ENCODE peak calls at places on chromosomes 16 and 17, in seven cellular contexts. K is tibial nerve, W is A549, H is transverse colon, M is heart left ventricle, R is Peyer's patch, D is ovary. T is an unnamed sample.

GRCh38 chr16:17828012-17828411 is 357.3 kb upstream of the XYLT1 start:
- DNase-seq in K (no peak), W (peak; percentile 13), H (no peak), M (no peak), R (no peak), D (no peak), T (no peak)

GRCh38 chr17:9470171-9470570 is 105.4 kb downstream of the STX8 start:
- DNase-seq in K (no peak), W (no peak), H (no peak), M (no peak), R (no peak), D (no peak), T (no peak)

GRCh38 chr17:81514735-81515529 is 2.3 kb upstream of the ACTG1 start:
- DNase-seq in K (peak; percentile 72), W (peak; percentile 86), H (peak; percentile 90), M (peak; percentile 88), R (peak; percentile 79), D (peak; percentile 83), T (peak; percentile 82)

GRCh38 chr16:563072-563644 is 3.0 kb downstream of the PRR35 start:
- DNase-seq in K (no peak), W (no peak), H (no peak), M (no peak), R (no peak), D (no peak), T (no peak)

GRCh38 chr16:47928008-47928407 is 227.8 kb downstream of the ABCC12 start:
- DNase-seq in K (no peak), W (peak; percentile 45), H (no peak), M (no peak), R (no peak), D (no peak), T (no peak)

GRCh38 chr16:87226926-87227650 is 90.1 kb downstream of the C16orf95 start:
- DNase-seq in K (no peak), W (no peak), H (no peak), M (no peak), R (no peak), D (no peak), T (no peak)

GRCh38 chr16:81515281-81515680 is 70.7 kb downstream of the CMIP start:
- DNase-seq in K (no peak), W (no peak), H (no peak), M (no peak), R (no peak), D (no peak), T (peak; percentile 70)

GRCh38 chr16:70294385-70295029 is 4.5 kb upstream of the DDX19B start:
- DNase-seq in K (no peak), W (no peak), H (no peak), M (no peak), R (no peak), D (no peak), T (no peak)

GRCh38 chr17:28748852-28749515 is 5.2 kb downstream of the TRAF4 start:
- DNase-seq in K (no peak), W (peak; percentile 41), H (no peak), M (no peak), R (no peak), D (peak; percentile 32), T (no peak)

GRCh38 chr16:79698341-79698753 is 97.8 kb upstream of the MAF start:
- DNase-seq in K (no peak), W (no peak), H (no peak), M (peak; percentile 65), R (no peak), D (no peak), T (no peak)

GRCh38 chr17:35010093-35010492 is 29.8 kb downstream of the LIG3 start:
- DNase-seq in K (no peak), W (no peak), H (no peak), M (no peak), R (no peak), D (no peak), T (no peak)

DNA sequence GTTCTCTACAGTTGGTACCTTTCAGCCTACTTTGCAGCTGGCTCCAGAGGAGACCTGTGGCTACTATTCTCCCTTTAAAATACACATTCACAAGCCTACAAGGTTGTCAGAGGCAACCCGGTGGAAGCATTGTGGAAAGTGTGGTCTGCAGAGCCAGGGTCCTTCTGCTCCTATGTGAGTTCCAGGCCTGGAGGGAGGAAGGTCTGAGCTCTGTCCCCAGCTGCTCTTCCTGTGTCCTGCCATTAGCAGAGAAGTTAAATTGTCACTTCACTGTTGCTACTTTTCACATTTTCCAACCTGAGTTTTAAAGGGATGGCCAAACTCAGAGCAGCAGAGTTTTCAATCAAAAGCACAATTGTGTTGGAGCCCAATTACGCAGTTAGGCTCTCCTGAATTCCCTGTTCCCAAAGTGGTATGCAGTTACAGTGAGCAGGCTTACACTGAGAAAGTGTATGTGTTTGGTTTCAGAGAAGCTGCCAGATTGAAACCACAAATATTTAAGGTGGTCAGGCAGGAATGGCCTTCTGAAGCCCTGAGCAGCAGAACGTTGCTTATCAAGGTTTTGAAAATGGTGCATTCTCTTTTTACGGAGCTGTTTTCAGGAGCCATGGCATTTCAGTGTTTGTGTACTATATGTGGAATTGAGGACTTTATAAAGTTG is 25.0 kb downstream of the MAP3K3 start:
- DNase-seq in K (no peak), W (no peak), H (no peak), M (no peak), R (no peak), D (no peak), T (no peak)
- TF ChIP-seq POLR2A in K (no peak), W (no peak), H (no peak), M (no peak), R (no peak), D (no peak), T (no peak)

DNA sequence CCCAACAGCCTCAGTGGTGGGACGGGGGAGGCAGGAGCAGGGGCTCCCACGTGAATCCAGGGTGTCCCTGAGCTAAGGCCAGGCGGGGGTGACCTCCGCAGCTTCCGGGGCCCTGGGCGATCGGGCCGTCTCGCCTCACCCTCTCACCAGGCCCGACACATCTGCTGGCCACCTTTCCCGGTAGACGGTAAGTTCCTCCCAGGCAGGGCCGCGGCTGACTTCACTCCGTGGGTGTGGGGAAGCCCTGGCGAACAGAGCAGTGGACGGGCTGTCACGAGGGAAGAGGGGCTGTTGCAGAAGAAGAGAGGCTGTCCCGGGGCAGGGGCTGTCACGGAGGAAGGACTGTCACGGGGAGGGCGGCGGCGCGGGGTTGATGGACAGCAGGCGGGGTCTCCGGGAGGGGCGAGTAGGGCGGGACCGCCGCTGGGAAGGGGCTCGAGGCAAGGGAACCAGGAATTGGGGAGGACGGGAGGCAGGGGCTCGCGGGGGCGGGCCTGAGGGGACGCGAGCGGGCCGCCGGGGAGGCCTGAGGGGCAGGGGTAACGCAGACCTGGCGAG is 498 bp downstream of the PKMYT1 start:
- DNase-seq in K (no peak), W (no peak), H (no peak), M (no peak), R (no peak), D (peak; percentile 50), T (no peak)
- H3K27ac ChIP-seq in K (peak overlapping the region; percentile 90), W (peak overlapping the region; percentile 95), H (peak overlapping the region; percentile 87), M (no peak overlapping the region), R (peak overlapping the region; percentile 85), D (no peak overlapping the region), T (no peak overlapping the region)

GRCh38 chr17:38353084-38353604 is 1.5 kb downstream of the SOCS7 start:
- DNase-seq in K (no peak), W (no peak), H (no peak), M (no peak), R (no peak), D (no peak), T (no peak)
- TF ChIP-seq CTCF in K (no peak), W (no peak), H (no peak), M (no peak), R (no peak), D (no peak), T (no peak)

GRCh38 chr16:8847623-8848022 is 21.2 kb downstream of the CARHSP1 start:
- DNase-seq in K (no peak), W (no peak), H (no peak), M (no peak), R (no peak), D (no peak), T (no peak)
- TF ChIP-seq POLR2A in K (no peak), W (no peak), H (no peak), M (no peak), R (no peak), D (no peak), T (no peak)

GRCh38 chr16:29745853-29746345 is at the start of gene C16orf54:
- DNase-seq in K (no peak), W (no peak), H (peak; percentile 87), M (peak; percentile 60), R (peak; percentile 95), D (no peak), T (no peak)
- H3K27ac ChIP-seq in K (peak within 1 kb of the TSS; percentile 67), W (no peak within 1 kb of the TSS), H (peak within 1 kb of the TSS; percentile 81), M (no peak within 1 kb of the TSS), R (peak within 1 kb of the TSS; percentile 78), D (no peak within 1 kb of the TSS), T (no peak within 1 kb of the TSS)

GRCh38 chr17:56629450-56630187 is 36.1 kb downstream of the NOG start:
- DNase-seq in K (no peak), W (peak; percentile 45), H (no peak), M (no peak), R (no peak), D (no peak), T (no peak)
- TF ChIP-seq CTCF in K (no peak), W (peak; percentile 29), H (no peak), M (no peak), R (no peak), D (no peak), T (no peak)

GRCh38 chr16:72050769-72051464 is 3.4 kb upstream of the HP start:
- DNase-seq in K (no peak), W (no peak), H (no peak), M (no peak), R (no peak), D (no peak), T (no peak)
- TF ChIP-seq POLR2A in K (no peak), W (no peak), H (no peak), M (no peak), R (no peak), D (no peak), T (no peak)

DNA sequence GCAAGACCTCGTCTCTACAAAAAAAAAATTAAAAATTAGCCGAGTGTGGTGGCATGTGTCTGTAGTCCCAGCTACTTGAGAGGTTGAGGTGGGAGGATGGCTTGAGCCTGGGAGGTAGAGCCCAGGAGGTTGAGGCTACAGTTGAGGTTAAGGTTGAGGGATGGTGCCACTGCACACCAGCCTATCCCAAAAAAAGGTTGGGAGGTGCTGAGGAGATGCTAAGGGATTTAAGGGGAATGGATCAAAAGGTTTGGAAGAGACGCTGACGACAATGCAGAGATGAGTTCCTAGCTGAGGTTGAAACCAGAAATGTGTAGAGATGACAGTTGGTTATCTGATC is 4.7 kb upstream of the NSMCE1 start:
- DNase-seq in K (no peak), W (no peak), H (no peak), M (no peak), R (no peak), D (no peak), T (no peak)
- H3K27ac ChIP-seq in K (no peak overlapping the region), W (peak overlapping the region; percentile 80), H (no peak overlapping the region), M (no peak overlapping the region), R (no peak overlapping the region), D (no peak overlapping the region), T (no peak overlapping the region)